ENCODE peak calls at places on chromosomes 4 and X, in eight cellular contexts. Q is memory B cell, B is GM12891, P is astrocyte, E is GM03348, S is H7, G is heart left ventricle, C is GM19239. I is an unnamed sample.

GRCh38 chr4:113141901-113142346 is 92.5 kb downstream of the ANK2 start:
- DNase-seq in G (no peak), E (peak), B (no peak), Q (no peak), S (no peak), P (peak), C (no peak), I (peak)

GRCh38 chrX:106436695-106437094 is 175.1 kb upstream of the RADX start:
- DNase-seq in Q (no peak), E (no peak), C (no peak), P (no peak), G (no peak), B (no peak), S (no peak), I (no peak)

GRCh38 chrX:85611926-85612325 is 232.5 kb upstream of the POF1B start:
- DNase-seq in C (no peak), E (peak), G (no peak), S (no peak), B (no peak), Q (no peak), P (peak), I (peak)

GRCh38 chrX:17559728-17560379 is 177.4 kb upstream of the SCML1 start:
- DNase-seq in E (peak), Q (no peak), B (no peak), G (no peak), C (no peak), S (peak), P (peak), I (peak)

GRCh38 chr4:86108152-86108551 is 251.7 kb downstream of the MAPK10 start:
- DNase-seq in E (peak), S (no peak), G (no peak), Q (no peak), C (no peak), P (peak), B (no peak), I (peak)

GRCh38 chr4:152352645-152353116 is 183.2 kb downstream of the FBXW7 start:
- DNase-seq in Q (no peak), G (peak), B (peak), P (peak), E (peak), S (peak), C (peak), I (peak)

GRCh38 chr4:8547108-8547911 is 32.9 kb upstream of the GPR78 start:
- DNase-seq in Q (no peak), S (peak), E (peak), B (no peak), C (peak), G (no peak), P (peak), I (peak)

GRCh38 chrX:136202889-136203288 is 48.3 kb downstream of the MAP7D3 start:
- DNase-seq in S (no peak), P (peak), G (no peak), C (no peak), B (no peak), E (peak), Q (no peak), I (peak)

GRCh38 chr4:20764353-20764752 is 64.1 kb downstream of the PACRGL start:
- DNase-seq in G (no peak), E (no peak), S (no peak), B (no peak), Q (no peak), C (no peak), P (peak), I (peak)

GRCh38 chrX:2488621-2489285 is 12.0 kb downstream of the DHRSX start:
- DNase-seq in C (no peak), Q (no peak), B (no peak), G (no peak), E (no peak), S (peak), P (no peak), I (no peak)

GRCh38 chrX:26851981-26852380 is 611.2 kb downstream of the PPP4R3C start:
- DNase-seq in P (no peak), B (no peak), G (no peak), C (no peak), E (no peak), S (peak), Q (no peak), I (no peak)

GRCh38 chrX:148288451-148288850 is 212.0 kb upstream of the AFF2 start:
- DNase-seq in C (no peak), Q (no peak), B (no peak), P (no peak), G (no peak), E (no peak), S (no peak), I (no peak)

GRCh38 chrX:152896450-152896849 is 1.4 kb upstream of the ZNF185 start:
- DNase-seq in G (no peak), C (no peak), P (no peak), E (peak), S (no peak), B (no peak), Q (no peak), I (no peak)

GRCh38 chr4:182835006-182835740 is 82.0 kb downstream of the DCTD start:
- DNase-seq in G (no peak), B (no peak), C (no peak), Q (no peak), P (no peak), E (no peak), S (peak), I (no peak)

GRCh38 chr4:85747871-85748491 is 273.0 kb downstream of the ARHGAP24 start:
- DNase-seq in C (peak), S (peak), E (peak), B (peak), P (peak), G (peak), Q (peak), I (peak)

GRCh38 chr4:6900181-6900812 is 9.3 kb upstream of the TBC1D14 start:
- DNase-seq in S (peak), C (no peak), G (no peak), Q (no peak), P (no peak), B (no peak), E (no peak), I (no peak)

GRCh38 chr4:82892467-82892802 is 1.5 kb upstream of the SEC31A start:
- DNase-seq in C (no peak), Q (no peak), B (no peak), G (no peak), S (no peak), E (no peak), P (no peak), I (no peak)

I was measured in IMR-90.